ENCODE peak calls at places on chromosomes 3 and 15, in five cellular contexts. Y is sigmoid colon; F is foreskin fibroblast; M is GM12865; Q is CD8-positive, alpha-beta T cell. U is an unnamed sample.

GRCh38 chr3:110568246-110568645 is 503.4 kb upstream of the NECTIN3 start:
- DNase-seq in Y (no peak), F (peak), Q (no peak), M (peak), U (no peak)

GRCh38 chr3:182609575-182610156 is 183.6 kb upstream of the ATP11B start:
- DNase-seq in M (no peak), F (no peak), Y (no peak), Q (no peak), U (no peak)

GRCh38 chr15:59203572-59203971 is 3.1 kb upstream of the LDHAL6B start:
- DNase-seq in M (no peak), F (no peak), Y (no peak), Q (no peak), U (no peak)

GRCh38 chr15:52018693-52019393 is at the start of gene MAPK6:
- DNase-seq in M (peak), Q (peak), F (peak), Y (peak), U (peak)

GRCh38 chr3:160108357-160108756 is 116.9 kb upstream of the C3orf80 start:
- DNase-seq in M (no peak), Q (no peak), F (no peak), Y (no peak), U (no peak)

GRCh38 chr3:55723653-55724406 is 236.7 kb upstream of the WNT5A start:
- DNase-seq in Y (no peak), M (peak), Q (no peak), F (no peak), U (no peak)

GRCh38 chr3:106025151-106025722 is 156.4 kb upstream of the CBLB start:
- DNase-seq in Q (no peak), Y (no peak), F (no peak), M (no peak), U (no peak)

GRCh38 chr15:67117356-67117755 is 52.0 kb downstream of the SMAD3 start:
- DNase-seq in M (no peak), F (peak), Q (no peak), Y (no peak), U (no peak)

GRCh38 chr15:29428925-29429573 is 159.4 kb upstream of the NSMCE3 start:
- DNase-seq in M (no peak), Y (no peak), F (no peak), Q (no peak), U (no peak)

GRCh38 chr3:51974963-51975856 is at the start of gene ABHD14A:
- DNase-seq in Y (peak), F (peak), Q (peak), M (peak), U (peak)

GRCh38 chr3:182886497-182886896 is 93.2 kb downstream of the ATP11B start:
- DNase-seq in F (peak), Q (no peak), Y (no peak), M (no peak), U (no peak)

GRCh38 chr15:48112242-48112641 is 8.5 kb upstream of the SLC24A5 start:
- DNase-seq in M (peak), F (peak), Q (no peak), Y (no peak), U (peak)

GRCh38 chr15:75902129-75902557 is 1.5 kb upstream of the FBXO22 start:
- DNase-seq in Y (no peak), M (no peak), Q (no peak), F (no peak), U (no peak)

GRCh38 chr3:36908647-36909180 is 36.1 kb downstream of the TRANK1 start:
- DNase-seq in Y (no peak), F (no peak), Q (no peak), M (peak), U (no peak)

GRCh38 chr3:8868996-8869395 is 94.3 kb downstream of the RAD18 start:
- DNase-seq in Y (no peak), F (no peak), M (no peak), Q (no peak), U (no peak)

GRCh38 chr3:42520336-42520735 is 17.9 kb downstream of the VIPR1 start:
- DNase-seq in F (no peak), Q (no peak), M (no peak), Y (no peak), U (no peak)

GRCh38 chr3:188262913-188263683 is 109.1 kb downstream of the LPP start:
- DNase-seq in Q (no peak), Y (no peak), F (peak), M (no peak), U (no peak)

GRCh38 chr3:158765518-158766205 is 33.4 kb upstream of the RARRES1 start:
- DNase-seq in Q (no peak), F (no peak), M (no peak), Y (no peak), U (no peak)

GRCh38 chr15:47897525-47897924 is 180.2 kb downstream of the SEMA6D start:
- DNase-seq in M (no peak), F (no peak), Y (no peak), Q (no peak), U (no peak)

GRCh38 chr15:63003836-63004610 is 38.5 kb upstream of the TPM1 start:
- DNase-seq in Q (no peak), F (no peak), M (no peak), Y (no peak), U (no peak)

DNA sequence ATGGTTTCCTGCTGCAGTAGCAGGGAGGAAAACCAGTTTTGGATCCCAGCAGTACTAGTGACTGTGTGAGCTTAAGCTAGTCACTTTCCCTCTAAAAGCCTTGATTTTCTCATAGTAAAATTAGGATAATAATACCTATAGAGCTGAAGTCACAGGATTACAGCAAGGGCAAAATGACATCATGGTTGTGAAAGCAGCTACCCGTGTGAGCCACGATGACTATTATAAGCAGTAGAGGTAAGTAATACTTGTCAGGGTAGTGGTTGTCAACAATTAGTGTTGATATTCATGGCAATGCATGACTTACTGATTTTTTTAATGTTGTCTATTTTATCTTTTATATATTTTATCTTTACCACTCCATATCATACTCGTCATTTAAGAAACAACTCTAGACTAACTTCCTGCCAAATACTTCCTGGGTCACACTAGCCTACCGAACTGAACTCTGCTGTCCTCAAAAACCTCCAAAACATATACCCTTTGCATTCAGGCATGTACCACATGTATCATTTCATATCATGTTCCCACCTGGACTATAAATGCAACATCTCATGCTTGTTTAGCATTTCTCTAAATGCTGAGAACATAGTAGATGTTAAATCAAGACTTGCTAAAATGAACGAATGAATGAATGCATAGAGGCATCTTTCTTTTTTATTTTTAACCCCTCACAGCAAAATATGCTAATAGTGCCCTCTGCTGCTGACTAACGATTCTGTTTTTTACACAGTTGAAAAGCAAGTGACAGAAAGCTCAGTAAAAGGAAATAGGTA is 172.6 kb downstream of the P3H2 start:
- DNase-seq in Y (no peak), F (peak), Q (no peak), M (peak), U (peak)
- TF ChIP-seq CTCF in Y (no peak), F (peak), Q (no peak), M (peak), U (peak)

GRCh38 chr3:190455843-190456242 is 6.1 kb upstream of the TMEM207 start:
- DNase-seq in Y (no peak), M (no peak), F (no peak), Q (no peak), U (no peak)

GRCh38 chr3:190456779-190457178 is 7.1 kb upstream of the TMEM207 start:
- DNase-seq in F (no peak), M (no peak), Y (no peak), Q (no peak), U (no peak)

GRCh38 chr3:190458040-190458439 is 8.3 kb upstream of the TMEM207 start:
- DNase-seq in Y (no peak), M (no peak), Q (no peak), F (no peak), U (no peak)
- TF ChIP-seq CTCF in Y (no peak), M (no peak), Q (no peak), F (no peak), U (no peak)

GRCh38 chr3:72890166-72890925 is 2.5 kb downstream of the GXYLT2 start:
- DNase-seq in F (no peak), M (no peak), Q (no peak), Y (no peak), U (no peak)

GRCh38 chr3:72894941-72895552 is 7.2 kb downstream of the GXYLT2 start:
- DNase-seq in Y (no peak), F (no peak), Q (no peak), M (no peak), U (no peak)

GRCh38 chr3:72891053-72891855 is 3.4 kb downstream of the GXYLT2 start:
- DNase-seq in F (peak), Y (peak), M (no peak), Q (no peak), U (no peak)

GRCh38 chr3:72892081-72892763 is 4.4 kb downstream of the GXYLT2 start:
- DNase-seq in Q (no peak), M (no peak), F (peak), Y (peak), U (no peak)

DNA sequence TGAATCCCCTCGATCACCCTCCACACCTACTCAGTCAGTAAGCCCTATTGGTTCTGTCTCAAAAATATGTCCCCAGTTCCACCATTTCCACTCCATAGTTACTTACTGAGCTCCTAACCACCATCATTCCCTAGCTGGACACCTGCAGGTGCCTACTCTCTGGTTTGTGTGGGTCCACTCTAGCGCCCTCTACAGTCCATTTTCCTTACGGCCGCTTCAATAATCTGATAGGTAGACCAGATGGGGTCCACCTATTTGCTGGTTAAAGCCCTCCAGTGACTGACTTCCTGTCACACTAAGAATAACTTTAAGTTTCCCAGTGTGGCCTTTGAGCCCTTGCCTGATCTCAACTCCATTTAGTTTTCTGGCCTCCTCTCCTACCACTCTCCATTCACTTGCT is 5.0 kb downstream of the GXYLT2 start:
- DNase-seq in F (no peak), Q (no peak), M (peak), Y (no peak), U (no peak)
- TF ChIP-seq CTCF in F (peak), Q (no peak), M (peak), Y (no peak), U (no peak)

DNA sequence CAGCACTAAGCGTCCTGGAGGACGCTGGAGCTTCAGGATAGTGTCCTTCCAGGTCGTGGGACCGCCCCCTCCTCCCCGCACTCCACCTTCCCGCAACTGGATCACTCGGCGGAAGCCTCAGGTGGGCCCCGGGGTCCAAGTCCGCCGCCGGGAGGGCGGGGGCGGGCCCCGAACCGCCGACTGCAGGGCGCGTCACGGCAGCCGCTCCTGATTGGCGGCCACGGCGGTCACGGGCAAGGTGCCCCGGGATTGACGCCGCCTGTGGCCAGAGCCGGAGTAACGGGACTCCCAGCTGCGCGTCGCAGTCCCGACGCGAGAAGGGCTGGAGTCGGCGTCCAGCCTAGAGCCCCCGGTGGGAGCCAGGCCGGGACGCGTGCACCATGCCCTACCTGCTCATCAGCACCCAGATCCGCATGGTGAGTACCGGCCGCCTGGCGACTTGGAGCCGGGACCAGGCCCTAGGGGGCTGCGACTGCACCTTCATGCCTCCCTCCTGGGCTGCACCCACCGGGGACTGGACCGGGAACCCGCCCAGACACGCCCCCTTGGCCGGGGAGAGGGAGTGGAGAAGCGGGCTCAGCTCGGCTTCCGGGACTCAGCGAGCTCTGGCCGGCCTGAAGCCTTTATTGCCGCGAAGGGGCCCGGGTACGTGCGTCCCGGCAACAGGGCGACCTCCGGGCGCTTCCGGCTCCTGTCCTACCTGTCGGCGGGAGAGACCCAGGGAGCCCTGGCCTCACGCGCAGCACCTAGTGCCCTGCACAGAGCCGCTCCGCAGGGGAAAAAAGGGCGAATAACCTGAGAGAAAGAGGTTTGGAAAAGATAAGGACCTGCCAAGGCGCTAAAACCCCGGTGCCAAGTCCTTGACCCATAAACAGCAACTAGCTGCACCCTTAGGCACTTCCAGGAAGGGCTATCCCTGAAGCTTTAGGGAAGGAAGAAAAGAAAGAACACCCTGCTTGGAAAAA is at the start of gene GCHFR:
- DNase-seq in M (peak), Y (peak), Q (peak), F (no peak), U (peak)
- TF ChIP-seq CTCF in M (peak), Y (no peak), Q (no peak), F (peak), U (no peak)

GRCh38 chr3:14402304-14402811 is at the start of gene SLC6A6:
- DNase-seq in F (peak), Q (peak), Y (peak), M (peak), U (peak)
- TF ChIP-seq CTCF in F (peak), Q (peak), Y (peak), M (peak), U (peak)

GRCh38 chr15:83248151-83248851 is 36.2 kb downstream of the BNC1 start:
- DNase-seq in Y (no peak), F (peak), Q (peak), M (peak), U (peak)
- TF ChIP-seq CTCF in Y (peak), F (peak), Q (peak), M (peak), U (peak)

GRCh38 chr3:177776656-177777055 is 579.4 kb upstream of the TBL1XR1 start:
- DNase-seq in Q (no peak), M (no peak), F (peak), Y (no peak), U (no peak)

GRCh38 chr3:177781686-177782161 is 584.4 kb upstream of the TBL1XR1 start:
- DNase-seq in F (peak), Y (peak), M (no peak), Q (no peak), U (no peak)

GRCh38 chr3:177772908-177773557 is 575.8 kb upstream of the TBL1XR1 start:
- DNase-seq in Y (no peak), Q (no peak), M (peak), F (no peak), U (no peak)

GRCh38 chr3:177778633-177779032 is 581.4 kb upstream of the TBL1XR1 start:
- DNase-seq in F (no peak), Y (no peak), M (peak), Q (no peak), U (no peak)

DNA sequence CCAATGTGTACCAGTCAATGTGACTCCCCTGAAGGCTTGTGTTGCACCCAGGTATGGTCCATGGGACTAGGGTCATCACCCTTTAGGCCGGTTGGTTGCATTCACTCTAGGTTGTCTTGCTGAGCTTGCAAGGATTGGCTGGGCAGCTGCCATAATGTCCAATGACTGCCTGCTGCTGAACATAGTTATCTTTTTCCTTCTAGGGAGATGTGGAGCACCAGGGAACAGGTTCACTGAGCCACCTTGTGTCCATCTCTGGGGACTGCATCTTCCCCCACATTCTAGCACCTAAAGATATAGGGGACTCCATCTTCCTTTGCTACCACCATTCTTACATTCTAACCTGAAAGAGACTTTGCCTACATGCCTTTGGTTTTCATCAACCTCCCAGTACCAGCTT is 580.4 kb upstream of the TBL1XR1 start:
- DNase-seq in F (peak), Q (peak), M (peak), Y (no peak), U (peak)
- TF ChIP-seq CTCF in F (peak), Q (no peak), M (peak), Y (peak), U (peak)

GRCh38 chr3:53593611-53594010 is 99.2 kb downstream of the CACNA1D start:
- DNase-seq in M (no peak), Q (no peak), F (no peak), Y (no peak), U (no peak)
- TF ChIP-seq CTCF in M (no peak), Q (no peak), F (no peak), Y (no peak), U (no peak)